ENCODE peak calls at places on chromosomes 7 and 10, in four cellular contexts. F is T-helper 2 cell, C is HT-29, L is left colon. M is an unnamed sample.

GRCh38 chr7:140867467-140868314 is 57.0 kb downstream of the BRAF start:
- DNase-seq in F (no peak), C (no peak), L (no peak), M (no peak)

GRCh38 chr10:35821339-35821911 is 179.3 kb upstream of the FZD8 start:
- DNase-seq in F (no peak), C (no peak), L (no peak), M (no peak)

GRCh38 chr10:23755557-23755956 is 316.7 kb downstream of the OTUD1 start:
- DNase-seq in F (no peak), C (peak), L (no peak), M (no peak)

GRCh38 chr10:88027570-88027969 is 164.1 kb downstream of the PTEN start:
- DNase-seq in F (no peak), C (no peak), L (no peak), M (no peak)

GRCh38 chr7:87853237-87853864 is 22.8 kb downstream of the SLC25A40 start:
- DNase-seq in F (no peak), C (no peak), L (no peak), M (no peak)

GRCh38 chr10:132518572-132519381 is 18.8 kb upstream of the INPP5A start:
- DNase-seq in F (no peak), C (peak), L (peak), M (no peak)

GRCh38 chr7:2646680-2647571 is 15.1 kb downstream of the TTYH3 start:
- DNase-seq in F (no peak), C (no peak), L (no peak), M (no peak)

GRCh38 chr10:103820101-103821062 is 35.0 kb downstream of the SH3PXD2A start:
- DNase-seq in F (no peak), C (no peak), L (peak), M (no peak)

GRCh38 chr7:142063551-142064442 is 47.7 kb upstream of the MGAM2 start:
- DNase-seq in F (no peak), C (no peak), L (no peak), M (no peak)

GRCh38 chr10:47249881-47250280 is 50.1 kb upstream of the GDF10 start:
- DNase-seq in F (no peak), C (no peak), L (no peak), M (no peak)

GRCh38 chr10:2812631-2813030 is 254.7 kb upstream of the PFKP start:
- DNase-seq in F (no peak), C (no peak), L (no peak), M (no peak)

GRCh38 chr10:78964952-78965633 is 103.7 kb upstream of the ZMIZ1 start:
- DNase-seq in F (no peak), C (peak), L (no peak), M (peak)

GRCh38 chr10:50216894-50217293 is 34.4 kb downstream of the ASAH2 start:
- DNase-seq in F (no peak), C (no peak), L (no peak), M (no peak)

GRCh38 chr10:129607607-129608006 is 140.6 kb downstream of the MGMT start:
- DNase-seq in F (no peak), C (no peak), L (no peak), M (no peak)

GRCh38 chr7:85980740-85981139 is 663.0 kb upstream of the GRM3 start:
- DNase-seq in F (no peak), C (no peak), L (no peak), M (no peak)

GRCh38 chr10:110138197-110138812 is 69.1 kb upstream of the MXI1 start:
- DNase-seq in F (no peak), C (peak), L (no peak), M (no peak)

GRCh38 chr7:2999078-2999500 is 44.6 kb downstream of the CARD11 start:
- DNase-seq in F (no peak), C (no peak), L (no peak), M (no peak)

GRCh38 chr10:33800986-33801385 is 466.5 kb upstream of the NRP1 start:
- DNase-seq in F (no peak), C (no peak), L (no peak), M (no peak)

GRCh38 chr7:102287082-102287464 is 405 bp downstream of the SH2B2 start:
- DNase-seq in F (no peak), C (no peak), L (peak), M (no peak)

GRCh38 chr10:113000876-113001598 is 51.0 kb downstream of the TCF7L2 start:
- DNase-seq in F (no peak), C (no peak), L (peak), M (no peak)

GRCh38 chr7:155959894-155960293 is 147.6 kb upstream of the SHH start:
- DNase-seq in F (no peak), C (peak), L (peak), M (no peak)

GRCh38 chr7:28433604-28434254 is 21.4 kb downstream of the CREB5 start:
- DNase-seq in F (no peak), C (peak), L (no peak), M (no peak)

GRCh38 chr7:81299272-81299671 is 380.4 kb upstream of the SEMA3C start:
- DNase-seq in F (no peak), C (peak), L (no peak), M (no peak)

GRCh38 chr7:122561326-122561725 is 137.6 kb downstream of the RNF133 start:
- DNase-seq in F (no peak), C (no peak), L (no peak), M (no peak)

GRCh38 chr10:110487411-110488123 is 10.1 kb upstream of the DUSP5 start:
- DNase-seq in F (no peak), C (peak), L (no peak), M (no peak)

GRCh38 chr10:11832042-11832441 is 8.9 kb downstream of the PROSER2 start:
- DNase-seq in F (no peak), C (peak), L (no peak), M (no peak)

GRCh38 chr7:155392726-155393570 is 65.0 kb upstream of the EN2 start:
- DNase-seq in F (no peak), C (no peak), L (no peak), M (no peak)

GRCh38 chr10:86945361-86946214 is 11.8 kb downstream of the MMRN2 start:
- DNase-seq in F (no peak), C (peak), L (no peak), M (no peak)

GRCh38 chr10:116891208-116891607 is 41.9 kb downstream of the ENO4 start:
- DNase-seq in F (no peak), C (peak), L (peak), M (no peak)

GRCh38 chr7:158129037-158130022 is 458.3 kb downstream of the PTPRN2 start:
- DNase-seq in F (no peak), C (no peak), L (no peak), M (no peak)

GRCh38 chr10:14486777-14487510 is 156.2 kb upstream of the FRMD4A start:
- DNase-seq in F (no peak), C (no peak), L (no peak), M (no peak)

GRCh38 chr7:37427276-37427940 is 21.3 kb downstream of the ELMO1 start:
- DNase-seq in F (no peak), C (no peak), L (no peak), M (no peak)

GRCh38 chr7:101216001-101216859 is 1.2 kb downstream of the PLOD3 start:
- DNase-seq in F (no peak), C (peak), L (peak), M (no peak)

GRCh38 chr7:21408481-21408820 is 19.4 kb upstream of the SP4 start:
- DNase-seq in F (no peak), C (no peak), L (no peak), M (no peak)

GRCh38 chr7:139532636-139533035 is 9.2 kb downstream of the CLEC2L start:
- DNase-seq in F (no peak), C (no peak), L (no peak), M (no peak)